ENCODE peak calls at places on chromosomes 11 and 22, in seven cellular contexts. One of them, this sample, is unnamed.

GRCh38 chr11:44266056-44266780 is 43.7 kb downstream of the ALX4 start:
- DNase-seq in PC-9: no peak
- DNase-seq in GM23338: no peak
- DNase-seq in upper lobe of left lung: no peak
- DNase-seq in cardiac fibroblast: no peak
- DNase-seq in cardiac muscle cell: no peak
- DNase-seq in Peyer's patch: peak
- DNase-seq in this sample: no peak

GRCh38 chr11:47394322-47395224 is 13.8 kb upstream of the SLC39A13 start:
- DNase-seq in PC-9: no peak
- DNase-seq in GM23338: no peak
- DNase-seq in upper lobe of left lung: peak
- DNase-seq in cardiac fibroblast: peak
- DNase-seq in cardiac muscle cell: no peak
- DNase-seq in Peyer's patch: peak
- DNase-seq in this sample: no peak

GRCh38 chr11:19595840-19596751 is 116.5 kb upstream of the NAV2 start:
- DNase-seq in PC-9: peak
- DNase-seq in GM23338: no peak
- DNase-seq in upper lobe of left lung: no peak
- DNase-seq in cardiac fibroblast: peak
- DNase-seq in cardiac muscle cell: no peak
- DNase-seq in Peyer's patch: no peak
- DNase-seq in this sample: no peak

GRCh38 chr22:38718414-38718813 is 12.7 kb downstream of the GTPBP1 start:
- DNase-seq in PC-9: peak
- DNase-seq in GM23338: peak
- DNase-seq in upper lobe of left lung: peak
- DNase-seq in cardiac fibroblast: peak
- DNase-seq in cardiac muscle cell: no peak
- DNase-seq in Peyer's patch: peak
- DNase-seq in this sample: peak

GRCh38 chr11:12008790-12009616 is 577 bp upstream of the DKK3 start:
- DNase-seq in PC-9: no peak
- DNase-seq in GM23338: peak
- DNase-seq in upper lobe of left lung: peak
- DNase-seq in cardiac fibroblast: peak
- DNase-seq in cardiac muscle cell: peak
- DNase-seq in Peyer's patch: no peak
- DNase-seq in this sample: no peak

GRCh38 chr11:2761131-2762030 is 61.6 kb upstream of the KCNQ1OT1 start:
- DNase-seq in PC-9: no peak
- DNase-seq in GM23338: no peak
- DNase-seq in upper lobe of left lung: peak
- DNase-seq in cardiac fibroblast: no peak
- DNase-seq in cardiac muscle cell: no peak
- DNase-seq in Peyer's patch: peak
- DNase-seq in this sample: no peak

GRCh38 chr11:114166897-114167323 is 107.4 kb downstream of the ZBTB16 start:
- DNase-seq in PC-9: peak
- DNase-seq in GM23338: no peak
- DNase-seq in upper lobe of left lung: no peak
- DNase-seq in cardiac fibroblast: peak
- DNase-seq in cardiac muscle cell: no peak
- DNase-seq in Peyer's patch: no peak
- DNase-seq in this sample: peak

GRCh38 chr11:83449338-83449913 is 163.3 kb upstream of the CCDC90B start:
- DNase-seq in PC-9: no peak
- DNase-seq in GM23338: no peak
- DNase-seq in upper lobe of left lung: no peak
- DNase-seq in cardiac fibroblast: no peak
- DNase-seq in cardiac muscle cell: no peak
- DNase-seq in Peyer's patch: no peak
- DNase-seq in this sample: no peak

GRCh38 chr11:46277623-46278386 is at the start of gene CREB3L1:
- DNase-seq in PC-9: no peak
- DNase-seq in GM23338: peak
- DNase-seq in upper lobe of left lung: peak
- DNase-seq in cardiac fibroblast: no peak
- DNase-seq in cardiac muscle cell: peak
- DNase-seq in Peyer's patch: peak
- DNase-seq in this sample: no peak

GRCh38 chr11:61957028-61957770 is 7.0 kb downstream of the BEST1 start:
- DNase-seq in PC-9: no peak
- DNase-seq in GM23338: no peak
- DNase-seq in upper lobe of left lung: no peak
- DNase-seq in cardiac fibroblast: no peak
- DNase-seq in cardiac muscle cell: no peak
- DNase-seq in Peyer's patch: no peak
- DNase-seq in this sample: no peak

GRCh38 chr11:73236879-73237278 is 18.8 kb downstream of the P2RY2 start:
- DNase-seq in PC-9: peak
- DNase-seq in GM23338: peak
- DNase-seq in upper lobe of left lung: peak
- DNase-seq in cardiac fibroblast: peak
- DNase-seq in cardiac muscle cell: peak
- DNase-seq in Peyer's patch: peak
- DNase-seq in this sample: no peak

GRCh38 chr11:102620858-102621561 is 4.1 kb downstream of the MMP20 start:
- DNase-seq in PC-9: no peak
- DNase-seq in GM23338: no peak
- DNase-seq in upper lobe of left lung: no peak
- DNase-seq in cardiac fibroblast: peak
- DNase-seq in cardiac muscle cell: no peak
- DNase-seq in Peyer's patch: no peak
- DNase-seq in this sample: no peak

GRCh38 chr11:99865951-99866350 is 821.1 kb upstream of the ARHGAP42 start:
- DNase-seq in PC-9: no peak
- DNase-seq in GM23338: no peak
- DNase-seq in upper lobe of left lung: no peak
- DNase-seq in cardiac fibroblast: no peak
- DNase-seq in cardiac muscle cell: no peak
- DNase-seq in Peyer's patch: no peak
- DNase-seq in this sample: no peak

GRCh38 chr11:63536669-63537292 is at the start of gene PLAAT4:
- DNase-seq in PC-9: no peak
- DNase-seq in GM23338: no peak
- DNase-seq in upper lobe of left lung: peak
- DNase-seq in cardiac fibroblast: peak
- DNase-seq in cardiac muscle cell: no peak
- DNase-seq in Peyer's patch: peak
- DNase-seq in this sample: peak

GRCh38 chr11:125382211-125382807 is 113.8 kb downstream of the FEZ1 start:
- DNase-seq in PC-9: no peak
- DNase-seq in GM23338: no peak
- DNase-seq in upper lobe of left lung: no peak
- DNase-seq in cardiac fibroblast: no peak
- DNase-seq in cardiac muscle cell: no peak
- DNase-seq in Peyer's patch: no peak
- DNase-seq in this sample: no peak

GRCh38 chr11:1050581-1051355 is 14.2 kb upstream of the MUC6 start:
- DNase-seq in PC-9: peak
- DNase-seq in GM23338: peak
- DNase-seq in upper lobe of left lung: peak
- DNase-seq in cardiac fibroblast: peak
- DNase-seq in cardiac muscle cell: peak
- DNase-seq in Peyer's patch: peak
- DNase-seq in this sample: no peak

GRCh38 chr11:101617735-101618332 is 34.0 kb upstream of the TRPC6 start:
- DNase-seq in PC-9: no peak
- DNase-seq in GM23338: peak
- DNase-seq in upper lobe of left lung: no peak
- DNase-seq in cardiac fibroblast: no peak
- DNase-seq in cardiac muscle cell: no peak
- DNase-seq in Peyer's patch: no peak
- DNase-seq in this sample: peak

GRCh38 chr22:36386900-36387663 is 685 bp downstream of the MYH9 start:
- DNase-seq in PC-9: peak
- DNase-seq in GM23338: peak
- DNase-seq in upper lobe of left lung: peak
- DNase-seq in cardiac fibroblast: no peak
- DNase-seq in cardiac muscle cell: no peak
- DNase-seq in Peyer's patch: peak
- DNase-seq in this sample: no peak

GRCh38 chr22:36387664-36387913 is 178 bp downstream of the MYH9 start:
- DNase-seq in PC-9: no peak
- DNase-seq in GM23338: no peak
- DNase-seq in upper lobe of left lung: no peak
- DNase-seq in cardiac fibroblast: no peak
- DNase-seq in cardiac muscle cell: no peak
- DNase-seq in Peyer's patch: no peak
- DNase-seq in this sample: no peak

GRCh38 chr22:36385491-36386350 is 2.0 kb downstream of the MYH9 start:
- DNase-seq in PC-9: peak
- DNase-seq in GM23338: peak
- DNase-seq in upper lobe of left lung: peak
- DNase-seq in cardiac fibroblast: peak
- DNase-seq in cardiac muscle cell: no peak
- DNase-seq in Peyer's patch: peak
- DNase-seq in this sample: peak

GRCh38 chr22:36384766-36385400 is 2.9 kb downstream of the MYH9 start:
- DNase-seq in PC-9: no peak
- DNase-seq in GM23338: peak
- DNase-seq in upper lobe of left lung: no peak
- DNase-seq in cardiac fibroblast: peak
- DNase-seq in cardiac muscle cell: no peak
- DNase-seq in Peyer's patch: peak
- DNase-seq in this sample: no peak

DNA sequence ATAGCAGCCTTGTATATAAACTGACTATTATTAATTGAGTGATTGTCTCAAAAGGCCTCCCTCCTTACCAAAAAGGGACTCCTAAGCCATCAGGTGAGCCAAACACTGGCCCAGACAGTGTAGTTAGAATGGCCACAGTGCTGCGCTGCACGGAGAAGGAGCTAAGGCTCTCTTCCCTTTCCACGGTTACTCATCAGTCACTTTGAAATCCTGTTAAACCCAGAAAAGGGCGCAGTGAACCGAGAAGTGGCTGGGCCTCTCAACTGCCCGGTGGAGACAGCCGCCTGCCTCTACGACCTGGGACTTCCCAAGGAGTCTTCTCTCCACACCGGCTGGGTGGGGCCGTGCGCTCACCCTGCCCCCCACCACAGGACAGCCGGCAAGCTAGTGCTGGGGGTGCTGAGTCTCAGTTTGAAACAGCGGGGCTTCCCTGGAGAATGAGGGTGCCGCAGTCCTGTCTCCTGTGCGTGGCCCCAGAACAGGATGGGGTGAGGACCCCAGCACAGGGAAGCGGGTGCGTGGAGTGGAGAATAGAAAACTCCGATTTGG is 1.3 kb downstream of the MYH9 start:
- DNase-seq in PC-9: no peak
- DNase-seq in GM23338: no peak
- DNase-seq in upper lobe of left lung: peak
- DNase-seq in cardiac fibroblast: peak
- DNase-seq in cardiac muscle cell: no peak
- DNase-seq in Peyer's patch: peak
- DNase-seq in this sample: no peak
- TF ChIP-seq CTCF in PC-9: no peak
- TF ChIP-seq CTCF in GM23338: no peak
- TF ChIP-seq CTCF in upper lobe of left lung: no peak
- TF ChIP-seq CTCF in cardiac fibroblast: no peak
- TF ChIP-seq CTCF in cardiac muscle cell: peak
- TF ChIP-seq CTCF in Peyer's patch: no peak
- TF ChIP-seq CTCF in this sample: peak

GRCh38 chr22:25992331-25992730 is 176.9 kb upstream of the SEZ6L start:
- DNase-seq in PC-9: no peak
- DNase-seq in GM23338: no peak
- DNase-seq in upper lobe of left lung: no peak
- DNase-seq in cardiac fibroblast: no peak
- DNase-seq in cardiac muscle cell: no peak
- DNase-seq in Peyer's patch: no peak
- DNase-seq in this sample: no peak
- TF ChIP-seq CTCF in PC-9: no peak
- TF ChIP-seq CTCF in GM23338: no peak
- TF ChIP-seq CTCF in upper lobe of left lung: no peak
- TF ChIP-seq CTCF in cardiac fibroblast: no peak
- TF ChIP-seq CTCF in cardiac muscle cell: no peak
- TF ChIP-seq CTCF in Peyer's patch: no peak
- TF ChIP-seq CTCF in this sample: no peak

DNA sequence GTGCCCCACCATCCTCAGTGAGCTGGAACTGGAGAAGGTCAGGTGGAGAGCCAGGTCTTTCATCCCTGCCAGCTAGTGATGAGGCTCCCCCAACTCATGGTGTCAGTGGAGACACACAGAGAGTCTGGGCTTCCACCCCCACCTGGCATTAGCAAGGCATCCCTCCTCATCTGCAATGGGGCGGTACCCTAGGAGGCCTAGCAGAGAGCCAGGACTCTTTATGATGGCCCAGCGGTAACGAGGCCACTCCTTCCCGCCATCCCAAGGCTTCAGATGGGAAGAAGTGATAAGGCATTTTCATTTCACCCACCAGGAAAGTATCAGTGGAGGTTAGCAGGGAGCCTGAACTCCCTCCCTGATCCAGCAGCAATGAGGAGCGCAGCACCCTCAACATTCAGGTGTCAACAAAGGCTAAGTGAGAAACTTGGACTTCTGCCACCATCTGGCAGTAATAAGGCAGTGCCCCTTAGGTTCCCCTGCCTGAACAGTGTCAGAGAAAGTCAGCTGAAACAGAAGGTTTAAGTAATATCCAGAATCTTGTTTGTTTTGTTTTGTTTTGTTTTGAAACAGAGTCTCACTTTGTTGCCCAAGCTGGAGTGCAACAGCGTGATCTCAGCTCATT is 40.5 kb upstream of the FBLN1 start:
- DNase-seq in PC-9: no peak
- DNase-seq in GM23338: peak
- DNase-seq in upper lobe of left lung: no peak
- DNase-seq in cardiac fibroblast: no peak
- DNase-seq in cardiac muscle cell: peak
- DNase-seq in Peyer's patch: no peak
- DNase-seq in this sample: no peak
- TF ChIP-seq CTCF in PC-9: peak
- TF ChIP-seq CTCF in GM23338: peak
- TF ChIP-seq CTCF in upper lobe of left lung: no peak
- TF ChIP-seq CTCF in cardiac fibroblast: no peak
- TF ChIP-seq CTCF in cardiac muscle cell: no peak
- TF ChIP-seq CTCF in Peyer's patch: no peak
- TF ChIP-seq CTCF in this sample: no peak

DNA sequence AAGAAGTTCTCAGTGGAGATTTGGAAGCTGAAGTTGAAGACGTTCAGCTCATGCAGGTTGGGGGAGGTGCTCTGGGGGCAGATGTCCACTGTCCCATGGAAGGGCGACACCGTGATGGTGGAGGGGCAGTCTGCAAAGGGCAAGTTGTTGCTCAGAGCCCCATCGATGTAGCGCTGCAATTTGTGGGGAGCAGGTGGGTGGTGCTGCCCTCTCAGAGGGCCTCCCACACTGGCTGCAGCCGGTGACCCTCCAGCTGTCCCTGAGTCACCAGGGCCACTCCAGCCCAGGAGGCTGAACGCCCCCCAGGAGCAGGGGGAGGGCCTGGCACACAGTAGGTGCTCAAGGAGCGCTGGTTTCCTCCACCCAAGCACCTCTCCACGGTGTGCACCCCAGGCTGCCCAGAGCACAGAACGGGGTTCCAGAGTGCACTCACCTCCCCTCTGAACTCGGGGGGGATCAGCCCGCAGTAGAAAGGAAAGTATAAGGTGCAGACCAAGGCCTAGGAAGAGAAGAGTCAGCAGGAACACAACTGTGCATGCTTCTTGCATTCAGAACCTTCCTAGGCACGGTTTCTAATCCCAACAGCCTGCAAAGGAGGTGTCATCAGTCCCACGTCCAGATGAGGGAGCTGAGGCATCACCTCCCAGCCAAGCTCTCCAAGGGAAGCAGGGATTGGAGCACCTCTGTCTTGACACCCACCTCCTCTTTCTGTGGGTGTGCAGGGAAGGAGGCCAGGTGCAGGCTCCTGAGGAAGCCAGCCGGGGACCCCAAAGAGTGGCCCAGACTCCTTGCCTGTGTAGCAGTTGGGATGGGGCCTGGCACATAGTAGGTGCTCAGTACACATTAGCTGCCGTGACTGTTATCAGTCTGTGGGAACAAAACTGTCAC is 2.2 kb downstream of the PNPLA5 start:
- DNase-seq in PC-9: peak
- DNase-seq in GM23338: peak
- DNase-seq in upper lobe of left lung: no peak
- DNase-seq in cardiac fibroblast: peak
- DNase-seq in cardiac muscle cell: no peak
- DNase-seq in Peyer's patch: no peak
- DNase-seq in this sample: no peak
- TF ChIP-seq CTCF in PC-9: peak
- TF ChIP-seq CTCF in GM23338: no peak
- TF ChIP-seq CTCF in upper lobe of left lung: no peak
- TF ChIP-seq CTCF in cardiac fibroblast: no peak
- TF ChIP-seq CTCF in cardiac muscle cell: no peak
- TF ChIP-seq CTCF in Peyer's patch: no peak
- TF ChIP-seq CTCF in this sample: peak

This sample was measured in kidney epithelial cell.